ENCODE peak calls at places on chromosomes 3 and 15, in five cellular contexts. One of them, this sample, is unnamed.

GRCh38 chr3:45946875-45947274 is 3.6 kb downstream of the CXCR6 start:
- DNase-seq in foreskin keratinocyte: no peak
- DNase-seq in OCI-LY7: no peak
- DNase-seq in nucleus accumbens: no peak
- DNase-seq in stimulated activated CD8-positive, alpha-beta memory T cell treated with anti-CD3 and anti-CD28 coated beads, Interleukin-15, amount 100 ng/mL, for 48 hours: no peak
- DNase-seq in this sample: no peak

GRCh38 chr3:197487911-197488391 is 67.8 kb downstream of the BDH1 start:
- DNase-seq in foreskin keratinocyte: peak; percentile 90
- DNase-seq in OCI-LY7: no peak
- DNase-seq in nucleus accumbens: no peak
- DNase-seq in stimulated activated CD8-positive, alpha-beta memory T cell treated with anti-CD3 and anti-CD28 coated beads, Interleukin-15, amount 100 ng/mL, for 48 hours: no peak
- DNase-seq in this sample: no peak

GRCh38 chr3:137509354-137510045 is 254.6 kb upstream of the SOX14 start:
- DNase-seq in foreskin keratinocyte: no peak
- DNase-seq in OCI-LY7: no peak
- DNase-seq in nucleus accumbens: no peak
- DNase-seq in stimulated activated CD8-positive, alpha-beta memory T cell treated with anti-CD3 and anti-CD28 coated beads, Interleukin-15, amount 100 ng/mL, for 48 hours: no peak
- DNase-seq in this sample: no peak

GRCh38 chr3:171755015-171755589 is 55.2 kb downstream of the PLD1 start:
- DNase-seq in foreskin keratinocyte: no peak
- DNase-seq in OCI-LY7: no peak
- DNase-seq in nucleus accumbens: no peak
- DNase-seq in stimulated activated CD8-positive, alpha-beta memory T cell treated with anti-CD3 and anti-CD28 coated beads, Interleukin-15, amount 100 ng/mL, for 48 hours: no peak
- DNase-seq in this sample: no peak

GRCh38 chr15:90400759-90401314 is 12.8 kb downstream of the IQGAP1 start:
- DNase-seq in foreskin keratinocyte: peak; percentile 92
- DNase-seq in OCI-LY7: peak; percentile 79
- DNase-seq in nucleus accumbens: no peak
- DNase-seq in stimulated activated CD8-positive, alpha-beta memory T cell treated with anti-CD3 and anti-CD28 coated beads, Interleukin-15, amount 100 ng/mL, for 48 hours: no peak
- DNase-seq in this sample: no peak

GRCh38 chr15:36734366-36734765 is 154.9 kb downstream of the CDIN1 start:
- DNase-seq in foreskin keratinocyte: no peak
- DNase-seq in OCI-LY7: no peak
- DNase-seq in nucleus accumbens: no peak
- DNase-seq in stimulated activated CD8-positive, alpha-beta memory T cell treated with anti-CD3 and anti-CD28 coated beads, Interleukin-15, amount 100 ng/mL, for 48 hours: no peak
- DNase-seq in this sample: no peak

GRCh38 chr15:67132276-67132675 is 66.9 kb downstream of the SMAD3 start:
- DNase-seq in foreskin keratinocyte: no peak
- DNase-seq in OCI-LY7: no peak
- DNase-seq in nucleus accumbens: no peak
- DNase-seq in stimulated activated CD8-positive, alpha-beta memory T cell treated with anti-CD3 and anti-CD28 coated beads, Interleukin-15, amount 100 ng/mL, for 48 hours: no peak
- DNase-seq in this sample: no peak

GRCh38 chr3:9280477-9281219 is 31.2 kb upstream of the SRGAP3 start:
- DNase-seq in foreskin keratinocyte: no peak
- DNase-seq in OCI-LY7: no peak
- DNase-seq in nucleus accumbens: no peak
- DNase-seq in stimulated activated CD8-positive, alpha-beta memory T cell treated with anti-CD3 and anti-CD28 coated beads, Interleukin-15, amount 100 ng/mL, for 48 hours: no peak
- DNase-seq in this sample: no peak

GRCh38 chr3:132016061-132017041 is 18.5 kb downstream of the CPNE4 start:
- DNase-seq in foreskin keratinocyte: peak; percentile 6
- DNase-seq in OCI-LY7: no peak
- DNase-seq in nucleus accumbens: no peak
- DNase-seq in stimulated activated CD8-positive, alpha-beta memory T cell treated with anti-CD3 and anti-CD28 coated beads, Interleukin-15, amount 100 ng/mL, for 48 hours: no peak
- DNase-seq in this sample: no peak

This sample was measured in substantia nigra.